ENCODE peak calls at places on chromosomes 11 and 22, in seven cellular contexts. L is AG09319; H is germinal center; Y is cardiac muscle cell; M is T-helper 2 cell; E is activated CD4-positive, CD25-positive, alpha-beta regulatory T cell; F is aorta. J is an unnamed sample.

GRCh38 chr11:20353829-20354434 is 9.6 kb upstream of the HTATIP2 start:
- DNase-seq in L (no peak), Y (peak), M (no peak), E (no peak), F (no peak), H (peak), J (no peak)

GRCh38 chr11:134517621-134518293 is 105.7 kb upstream of the B3GAT1 start:
- DNase-seq in M (no peak), H (no peak), F (no peak), L (no peak), E (no peak), Y (no peak), J (no peak)

GRCh38 chr22:27879923-27880322 is 39.1 kb downstream of the PITPNB start:
- DNase-seq in H (peak), Y (peak), E (no peak), L (no peak), M (peak), F (no peak), J (no peak)

GRCh38 chr22:30890689-30891442 is 77.7 kb downstream of the MORC2 start:
- DNase-seq in E (no peak), H (peak), Y (peak), L (no peak), F (no peak), M (peak), J (no peak)

GRCh38 chr11:5831196-5831829 is 10.4 kb downstream of the OR52E6 start:
- DNase-seq in L (no peak), M (no peak), Y (no peak), E (no peak), H (no peak), F (no peak), J (no peak)

GRCh38 chr11:11378184-11378940 is 25.3 kb upstream of the CSNK2A3 start:
- DNase-seq in F (no peak), E (no peak), H (no peak), L (no peak), Y (no peak), M (no peak), J (no peak)

GRCh38 chr11:86608251-86608799 is 64.1 kb downstream of the ME3 start:
- DNase-seq in L (peak), Y (peak), H (peak), M (peak), F (peak), E (no peak), J (no peak)

GRCh38 chr11:57974830-57975229 is 48.9 kb upstream of the OR9Q1 start:
- DNase-seq in H (no peak), Y (no peak), F (no peak), E (no peak), M (no peak), L (no peak), J (no peak)

GRCh38 chr22:16915711-16916110 is 90.5 kb upstream of the XKR3 start:
- DNase-seq in F (no peak), Y (no peak), E (no peak), L (no peak), H (no peak), M (peak), J (no peak)

GRCh38 chr11:134079317-134079716 is 10.4 kb downstream of the JAM3 start:
- DNase-seq in Y (no peak), F (no peak), M (no peak), H (no peak), E (no peak), L (no peak), J (no peak)

GRCh38 chr11:9605742-9606141 is 32.3 kb downstream of the WEE1 start:
- DNase-seq in E (no peak), H (no peak), F (no peak), L (no peak), Y (no peak), M (no peak), J (no peak)

GRCh38 chr22:48931452-48931851 is 896.2 kb downstream of the BRD1 start:
- DNase-seq in E (no peak), L (no peak), M (no peak), H (no peak), F (no peak), Y (no peak), J (no peak)

GRCh38 chr22:44758354-44758969 is 6.1 kb downstream of the ARHGAP8 start:
- DNase-seq in E (no peak), F (no peak), H (no peak), Y (no peak), L (no peak), M (no peak), J (no peak)

GRCh38 chr22:50528682-50529415 is 963 bp downstream of the TYMP start:
- DNase-seq in Y (no peak), F (peak), M (no peak), H (no peak), L (no peak), E (no peak), J (no peak)

GRCh38 chr22:24516301-24516737 is 21.2 kb downstream of the UPB1 start:
- DNase-seq in H (no peak), L (peak), M (no peak), E (no peak), Y (no peak), F (no peak), J (no peak)

GRCh38 chr11:92550411-92550810 is 325.8 kb downstream of the FAT3 start:
- DNase-seq in F (no peak), M (no peak), L (no peak), H (no peak), Y (no peak), E (no peak), J (no peak)

GRCh38 chr11:93585758-93586157 is 42.6 kb upstream of the SMCO4 start:
- DNase-seq in H (no peak), E (no peak), M (no peak), F (peak), L (no peak), Y (no peak), J (no peak)

GRCh38 chr22:33006220-33006954 is 51.8 kb downstream of the SYN3 start:
- DNase-seq in E (no peak), Y (no peak), F (no peak), H (no peak), L (no peak), M (no peak), J (no peak)

GRCh38 chr11:78646564-78647185 is 72.0 kb upstream of the NARS2 start:
- DNase-seq in H (peak), L (no peak), M (peak), Y (peak), F (no peak), E (no peak), J (peak)

GRCh38 chr11:113440816-113441215 is 34.4 kb downstream of the DRD2 start:
- DNase-seq in M (no peak), H (no peak), L (no peak), F (no peak), E (no peak), Y (no peak), J (no peak)

GRCh38 chr22:29985912-29986311 is 94.4 kb upstream of the HORMAD2 start:
- DNase-seq in E (no peak), Y (no peak), H (no peak), F (no peak), M (no peak), L (no peak), J (no peak)

GRCh38 chr11:103354656-103355055 is 245.4 kb downstream of the DYNC2H1 start:
- DNase-seq in H (no peak), F (no peak), L (no peak), M (no peak), Y (no peak), E (no peak), J (no peak)

GRCh38 chr11:2301631-2302272 is at the start of the genes C11orf21 and TSPAN32:
- DNase-seq in M (peak), L (no peak), Y (peak), E (peak), F (no peak), H (peak), J (peak)

GRCh38 chr11:15430381-15430780 is 315.7 kb downstream of the INSC start:
- DNase-seq in M (no peak), E (no peak), Y (no peak), H (no peak), L (no peak), F (no peak), J (no peak)

GRCh38 chr11:45023065-45023365 is 72.3 kb upstream of the TP53I11 start:
- DNase-seq in L (no peak), E (no peak), M (no peak), H (no peak), F (no peak), Y (no peak), J (no peak)

GRCh38 chr11:129023968-129024676 is 81.5 kb upstream of the TP53AIP1 start:
- DNase-seq in Y (peak), L (no peak), F (peak), E (no peak), M (peak), H (no peak), J (no peak)

GRCh38 chr22:38153821-38154562 is 27.6 kb downstream of the PLA2G6 start:
- DNase-seq in F (no peak), H (no peak), Y (no peak), M (no peak), L (no peak), E (no peak), J (no peak)

GRCh38 chr11:108115495-108116140 is 5.7 kb upstream of the ACAT1 start:
- DNase-seq in M (no peak), L (peak), Y (peak), H (no peak), E (no peak), F (peak), J (no peak)

GRCh38 chr11:128690746-128691091 is 3.2 kb upstream of the FLI1 start:
- DNase-seq in F (no peak), L (no peak), E (no peak), M (no peak), Y (no peak), H (no peak), J (no peak)

GRCh38 chr11:6629892-6630631 is 10.8 kb upstream of the TPP1 start:
- DNase-seq in Y (peak), M (no peak), E (no peak), H (no peak), L (no peak), F (no peak), J (no peak)

GRCh38 chr11:78497309-78497708 is 77.4 kb downstream of the NARS2 start:
- DNase-seq in H (no peak), F (no peak), L (no peak), Y (no peak), E (no peak), M (no peak), J (no peak)

GRCh38 chr11:35139883-35140282 is 912 bp downstream of the CD44 start:
- DNase-seq in L (no peak), M (peak), E (no peak), Y (no peak), H (no peak), F (no peak), J (no peak)

GRCh38 chr11:61752117-61752924 is at the start of gene MYRF:
- DNase-seq in M (peak), H (peak), E (no peak), Y (peak), F (no peak), L (no peak), J (peak)

GRCh38 chr11:77377734-77378133 is 76.2 kb upstream of the GDPD4 start:
- DNase-seq in E (no peak), F (no peak), L (no peak), Y (no peak), H (no peak), M (no peak), J (no peak)

GRCh38 chr11:10302744-10303557 is 1.9 kb upstream of the ADM start:
- DNase-seq in M (peak), H (peak), F (peak), E (peak), Y (peak), L (no peak), J (peak)

GRCh38 chr22:40605676-40606250 is 30.8 kb downstream of the MRTFA start:
- DNase-seq in E (no peak), F (no peak), Y (no peak), M (no peak), L (no peak), H (no peak), J (no peak)